ENCODE peak calls at places on chromosomes 2 and 18, in ten cellular contexts. X is neuronal stem cell, N is neural progenitor cell, Q is astrocyte, M is H9, C is fibroblast of lung, R is A549, U is IMR-90, L is HepG2, O is SK-N-SH. S is an unnamed sample. For H3K9me3, the result is how much of the 10 kb centered on the place peaks cover.

GRCh38 chr2:122634261-122634660 is 878.8 kb downstream of the TSN start:
- DNase-seq in U (peak), N (no peak), R (peak), C (peak), L (no peak), Q (peak), M (no peak), X (no peak), O (no peak), S (peak)

GRCh38 chr2:9594361-9595063 is 36.3 kb downstream of the YWHAQ start:
- DNase-seq in U (peak), L (peak), R (peak), N (no peak), Q (peak), O (no peak), C (peak), X (no peak), M (no peak), S (peak)

GRCh38 chr2:43898134-43898957 is 59.6 kb downstream of the ABCG8 start:
- DNase-seq in C (peak), U (peak), N (peak), R (peak), Q (no peak), M (no peak), X (no peak), L (peak), O (peak), S (no peak)

GRCh38 chr2:69141081-69141480 is 128.1 kb downstream of the ANTXR1 start:
- DNase-seq in U (no peak), X (no peak), L (no peak), N (no peak), C (no peak), R (no peak), O (no peak), M (no peak), Q (no peak), S (no peak)

GRCh38 chr18:76459687-76460350 is 35.2 kb downstream of the ZNF516 start:
- DNase-seq in L (no peak), N (no peak), C (peak), M (peak), U (peak), R (peak), X (no peak), Q (peak), O (no peak), S (peak)

GRCh38 chr18:7750095-7750663 is 183.1 kb downstream of the PTPRM start:
- DNase-seq in O (no peak), Q (no peak), M (no peak), R (no peak), U (no peak), N (no peak), C (no peak), X (no peak), L (no peak), S (no peak)

GRCh38 chr2:40397720-40398119 is 54.2 kb downstream of the SLC8A1 start:
- DNase-seq in O (no peak), L (no peak), N (no peak), M (no peak), X (no peak), R (no peak), U (no peak), C (no peak), Q (no peak), S (no peak)

GRCh38 chr2:17646838-17647701 is 106.5 kb downstream of the SMC6 start:
- DNase-seq in N (no peak), C (no peak), R (no peak), X (no peak), U (no peak), M (no peak), O (no peak), Q (no peak), L (no peak), S (no peak)

GRCh38 chr2:223165423-223166214 is 113.6 kb downstream of the KCNE4 start:
- DNase-seq in L (no peak), O (peak), R (no peak), U (no peak), M (no peak), X (no peak), N (no peak), C (no peak), Q (no peak), S (peak)

GRCh38 chr2:153575171-153575853 is 96.8 kb upstream of the RPRM start:
- DNase-seq in Q (no peak), L (no peak), U (no peak), N (no peak), O (no peak), C (no peak), R (peak), M (no peak), X (no peak), S (no peak)

GRCh38 chr2:118903029-118903351 is 39.0 kb upstream of the MARCO start:
- DNase-seq in C (no peak), N (no peak), R (no peak), U (no peak), O (no peak), M (no peak), L (no peak), Q (no peak), X (no peak), S (no peak)

GRCh38 chr2:216653931-216654365 is 20.7 kb downstream of the IGFBP2 start:
- DNase-seq in O (no peak), L (peak), R (peak), M (no peak), C (peak), X (no peak), Q (no peak), N (no peak), U (peak), S (no peak)

GRCh38 chr2:74080346-74080745 is 67.4 kb downstream of the BOLA3 start:
- DNase-seq in M (no peak), R (no peak), L (no peak), U (no peak), N (no peak), X (no peak), O (no peak), C (peak), Q (no peak), S (no peak)

GRCh38 chr2:144747571-144747970 is 227.7 kb upstream of the ZEB2 start:
- DNase-seq in O (no peak), M (no peak), U (no peak), R (no peak), C (no peak), X (no peak), N (no peak), Q (no peak), L (no peak), S (no peak)

GRCh38 chr2:113791697-113792590 is 35.5 kb upstream of the SLC35F5 start:
- DNase-seq in U (peak), C (no peak), O (no peak), R (peak), Q (peak), L (no peak), M (no peak), N (no peak), X (no peak), S (no peak)

GRCh38 chr2:23624378-23624777 is 239.4 kb downstream of the KLHL29 start:
- DNase-seq in N (peak), O (no peak), M (peak), U (no peak), X (no peak), L (peak), C (no peak), Q (no peak), R (peak), S (peak)

GRCh38 chr18:11146238-11146946 is 3.0 kb downstream of the PIEZO2 start:
- DNase-seq in C (no peak), N (no peak), L (no peak), Q (no peak), U (no peak), M (peak), O (no peak), R (no peak), X (no peak), S (no peak)

GRCh38 chr2:172088245-172089004 is 3.1 kb downstream of the DLX1 start:
- DNase-seq in C (no peak), N (peak), L (no peak), U (no peak), O (peak), X (peak), Q (no peak), M (peak), R (no peak), S (peak)

GRCh38 chr18:7117390-7118355 is at the start of gene LAMA1:
- DNase-seq in N (peak), O (peak), X (peak), M (peak), R (no peak), C (no peak), Q (no peak), U (peak), L (no peak), S (peak)

GRCh38 chr2:98442488-98442887 is 2.2 kb upstream of the INPP4A start:
- DNase-seq in C (no peak), L (no peak), N (no peak), R (no peak), X (no peak), U (no peak), O (no peak), Q (no peak), M (no peak), S (no peak)

GRCh38 chr2:215435261-215435808 is 533 bp downstream of the FN1 start:
- DNase-seq in X (peak), N (peak), U (no peak), L (no peak), O (no peak), Q (no peak), M (peak), R (peak), C (no peak), S (peak)

GRCh38 chr2:30031184-30031583 is 109.8 kb upstream of the ALK start:
- DNase-seq in O (no peak), L (no peak), C (no peak), Q (no peak), N (peak), R (no peak), X (peak), M (peak), U (no peak), S (no peak)

GRCh38 chr2:20611844-20612356 is 39.0 kb downstream of the HS1BP3 start:
- DNase-seq in X (no peak), L (no peak), Q (no peak), O (no peak), U (no peak), R (no peak), M (no peak), C (no peak), N (no peak), S (peak)

GRCh38 chr2:20609349-20609994 is 41.4 kb downstream of the HS1BP3 start:
- DNase-seq in X (no peak), R (no peak), U (peak), N (no peak), Q (peak), C (peak), L (peak), O (no peak), M (no peak), S (peak)

GRCh38 chr2:20608666-20609348 is 42.1 kb downstream of the HS1BP3 start:
- DNase-seq in X (no peak), L (no peak), Q (no peak), M (no peak), O (no peak), R (no peak), U (peak), C (no peak), N (no peak), S (peak)

GRCh38 chr2:20611077-20611843 is 39.6 kb downstream of the HS1BP3 start:
- DNase-seq in O (no peak), R (no peak), C (peak), X (no peak), U (peak), N (no peak), Q (peak), L (peak), M (no peak), S (peak)

DNA sequence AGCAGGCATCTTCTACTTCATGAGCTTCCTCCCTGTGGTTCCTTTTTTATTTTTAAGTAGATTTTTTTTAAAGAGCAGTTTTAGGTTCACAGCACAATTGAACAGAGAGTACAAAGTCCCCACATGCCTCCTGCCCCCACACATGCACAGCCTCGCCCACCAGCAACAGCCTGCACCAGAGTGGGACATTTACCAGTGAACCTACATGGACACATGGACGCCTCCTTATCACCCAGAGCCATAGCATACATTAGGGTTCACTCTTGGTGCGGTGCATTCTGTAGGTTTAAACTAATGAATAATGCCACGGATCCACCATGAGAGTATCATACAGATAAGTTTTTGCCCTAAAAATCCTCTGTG is 40.9 kb downstream of the HS1BP3 start:
- DNase-seq in R (no peak), X (no peak), N (no peak), Q (no peak), M (no peak), C (no peak), U (no peak), O (no peak), L (peak), S (no peak)
- H3K4me2 ChIP-seq in R (no peak), X (no peak), N (no peak), Q (no peak), M (no peak), C (no peak), U (no peak), O (no peak), L (peak), S (no peak)

DNA sequence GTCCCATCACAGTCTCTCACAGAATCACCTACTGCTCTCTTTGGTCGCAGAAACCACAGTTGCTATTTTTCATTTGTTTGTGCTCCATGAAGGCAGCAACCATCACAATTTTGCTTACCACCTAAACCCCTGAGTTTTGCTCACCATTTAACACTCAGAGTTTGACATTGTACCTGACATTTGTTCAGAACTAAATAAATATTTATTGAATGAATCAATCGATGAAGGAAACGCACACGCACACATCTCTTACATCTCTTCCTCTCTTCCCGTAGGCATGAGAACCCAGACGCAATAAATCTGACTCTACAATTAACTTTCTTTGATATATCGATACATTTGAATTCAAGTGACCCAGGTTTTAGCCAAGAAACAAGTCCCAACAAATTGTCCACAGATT is 105.5 kb upstream of the RNF152 start:
- DNase-seq in M (no peak), L (no peak), U (no peak), Q (no peak), N (no peak), R (no peak), X (no peak), O (no peak), C (no peak), S (no peak)
- H3K9me3 ChIP-seq in M (under half), L (under half), U (under half), Q (under half), N (under half), R (under half), X (under half), O (under half), C (under half), S (under half)

DNA sequence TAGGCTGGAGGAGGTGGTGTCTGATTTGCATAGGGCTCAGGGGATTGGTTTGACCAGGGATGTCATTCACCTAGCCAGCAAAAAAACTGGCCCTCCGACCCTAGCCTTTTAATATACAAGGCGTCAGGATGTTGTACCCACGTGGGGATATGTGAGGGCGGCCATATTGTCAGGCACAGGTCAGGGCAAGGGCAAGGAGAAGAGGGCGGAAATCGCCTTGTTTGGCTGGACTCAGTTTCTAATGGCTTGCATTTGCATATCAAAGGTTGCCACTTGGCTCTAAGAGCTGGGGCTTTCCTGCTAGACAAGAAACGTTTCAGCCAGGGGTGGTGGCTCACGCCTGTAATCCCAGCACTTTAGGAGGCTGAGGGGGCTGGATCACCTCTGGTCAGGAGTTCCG is 24.9 kb upstream of the PDCL3 start:
- DNase-seq in C (no peak), R (no peak), U (no peak), X (no peak), M (peak), O (no peak), N (no peak), Q (no peak), L (no peak), S (no peak)
- H3K27ac ChIP-seq in C (no peak), R (no peak), U (no peak), X (no peak), M (no peak), O (no peak), N (no peak), Q (no peak), L (no peak), S (no peak)

GRCh38 chr2:12213222-12213621 is 466.8 kb downstream of the LPIN1 start:
- DNase-seq in Q (peak), U (no peak), R (no peak), L (no peak), C (no peak), X (no peak), M (no peak), O (no peak), N (no peak), S (no peak)
- H3K4me2 ChIP-seq in Q (no peak), U (no peak), R (no peak), L (no peak), C (no peak), X (no peak), M (no peak), O (no peak), N (no peak), S (no peak)

GRCh38 chr2:95220449-95220848 is 13.1 kb downstream of the ZNF892 start:
- DNase-seq in L (no peak), R (no peak), O (no peak), U (no peak), C (no peak), Q (no peak), N (no peak), X (no peak), M (no peak), S (no peak)
- H3K9me3 ChIP-seq in L (half or more), R (half or more), O (under half), U (under half), C (under half), Q (half or more), N (half or more), X (half or more), M (under half), S (under half)

S was measured in osteoblast.